ENCODE peak calls at places on chromosomes 7 and 10, in six cellular contexts. One of them, this sample, is unnamed.

GRCh38 chr10:112383325-112383724 is 9.4 kb downstream of the ACSL5 start:
- DNase-seq in astrocyte of the spinal cord: peak
- DNase-seq in fibroblast of the aortic adventitia: peak
- DNase-seq in cardiac muscle cell: peak
- DNase-seq in BJ: no peak
- DNase-seq in mucosa of descending colon: no peak
- DNase-seq in this sample: peak

GRCh38 chr7:93902777-93903423 is 3.5 kb upstream of the GNGT1 start:
- DNase-seq in astrocyte of the spinal cord: peak
- DNase-seq in fibroblast of the aortic adventitia: peak
- DNase-seq in mucosa of descending colon: no peak
- DNase-seq in cardiac muscle cell: peak
- DNase-seq in BJ: no peak
- DNase-seq in this sample: peak

GRCh38 chr7:140136108-140136507 is 40.7 kb downstream of the KDM7A start:
- DNase-seq in BJ: no peak
- DNase-seq in mucosa of descending colon: no peak
- DNase-seq in cardiac muscle cell: no peak
- DNase-seq in astrocyte of the spinal cord: no peak
- DNase-seq in fibroblast of the aortic adventitia: no peak
- DNase-seq in this sample: no peak

GRCh38 chr7:45690762-45691150 is 116.6 kb downstream of the ADCY1 start:
- DNase-seq in mucosa of descending colon: no peak
- DNase-seq in fibroblast of the aortic adventitia: no peak
- DNase-seq in BJ: no peak
- DNase-seq in cardiac muscle cell: no peak
- DNase-seq in astrocyte of the spinal cord: no peak
- DNase-seq in this sample: no peak

GRCh38 chr10:119608316-119609155 is 11.8 kb upstream of the TIAL1 start:
- DNase-seq in fibroblast of the aortic adventitia: peak
- DNase-seq in cardiac muscle cell: peak
- DNase-seq in BJ: no peak
- DNase-seq in mucosa of descending colon: no peak
- DNase-seq in astrocyte of the spinal cord: peak
- DNase-seq in this sample: peak

GRCh38 chr7:87354749-87355148 is 9.3 kb downstream of the CROT start:
- DNase-seq in astrocyte of the spinal cord: peak
- DNase-seq in fibroblast of the aortic adventitia: peak
- DNase-seq in cardiac muscle cell: no peak
- DNase-seq in BJ: no peak
- DNase-seq in mucosa of descending colon: no peak
- DNase-seq in this sample: peak

GRCh38 chr10:6014241-6014761 is 37.0 kb upstream of the IL15RA start:
- DNase-seq in mucosa of descending colon: no peak
- DNase-seq in cardiac muscle cell: peak
- DNase-seq in astrocyte of the spinal cord: peak
- DNase-seq in fibroblast of the aortic adventitia: peak
- DNase-seq in BJ: no peak
- DNase-seq in this sample: peak

GRCh38 chr7:76057103-76057812 is 9.4 kb downstream of the MDH2 start:
- DNase-seq in mucosa of descending colon: no peak
- DNase-seq in BJ: no peak
- DNase-seq in fibroblast of the aortic adventitia: no peak
- DNase-seq in astrocyte of the spinal cord: no peak
- DNase-seq in cardiac muscle cell: no peak
- DNase-seq in this sample: no peak

GRCh38 chr7:99990417-99990816 is 14.6 kb upstream of the AZGP1 start:
- DNase-seq in cardiac muscle cell: no peak
- DNase-seq in BJ: no peak
- DNase-seq in mucosa of descending colon: no peak
- DNase-seq in astrocyte of the spinal cord: no peak
- DNase-seq in fibroblast of the aortic adventitia: no peak
- DNase-seq in this sample: no peak

GRCh38 chr7:110994028-110994967 is 96.6 kb upstream of the LRRN3 start:
- DNase-seq in astrocyte of the spinal cord: no peak
- DNase-seq in BJ: no peak
- DNase-seq in cardiac muscle cell: peak
- DNase-seq in mucosa of descending colon: no peak
- DNase-seq in fibroblast of the aortic adventitia: no peak
- DNase-seq in this sample: no peak

GRCh38 chr7:93530701-93531100 is 43.8 kb downstream of the CALCR start:
- DNase-seq in BJ: no peak
- DNase-seq in cardiac muscle cell: no peak
- DNase-seq in astrocyte of the spinal cord: no peak
- DNase-seq in mucosa of descending colon: no peak
- DNase-seq in fibroblast of the aortic adventitia: no peak
- DNase-seq in this sample: no peak

GRCh38 chr10:101569838-101570763 is 18.0 kb downstream of the POLL start:
- DNase-seq in BJ: no peak
- DNase-seq in mucosa of descending colon: peak
- DNase-seq in astrocyte of the spinal cord: peak
- DNase-seq in cardiac muscle cell: peak
- DNase-seq in fibroblast of the aortic adventitia: peak
- DNase-seq in this sample: peak

GRCh38 chr10:7239312-7239985 is 171.4 kb downstream of the SFMBT2 start:
- DNase-seq in astrocyte of the spinal cord: no peak
- DNase-seq in fibroblast of the aortic adventitia: no peak
- DNase-seq in cardiac muscle cell: no peak
- DNase-seq in BJ: no peak
- DNase-seq in mucosa of descending colon: no peak
- DNase-seq in this sample: no peak

GRCh38 chr10:117163061-117163953 is 25.2 kb upstream of the VAX1 start:
- DNase-seq in fibroblast of the aortic adventitia: no peak
- DNase-seq in mucosa of descending colon: no peak
- DNase-seq in BJ: no peak
- DNase-seq in astrocyte of the spinal cord: no peak
- DNase-seq in cardiac muscle cell: no peak
- DNase-seq in this sample: no peak

GRCh38 chr10:24278519-24278889 is 69.6 kb downstream of the KIAA1217 start:
- DNase-seq in fibroblast of the aortic adventitia: no peak
- DNase-seq in cardiac muscle cell: no peak
- DNase-seq in mucosa of descending colon: no peak
- DNase-seq in astrocyte of the spinal cord: no peak
- DNase-seq in BJ: no peak
- DNase-seq in this sample: no peak

GRCh38 chr10:70137135-70137534 is 4.5 kb upstream of the AIFM2 start:
- DNase-seq in fibroblast of the aortic adventitia: no peak
- DNase-seq in cardiac muscle cell: no peak
- DNase-seq in astrocyte of the spinal cord: no peak
- DNase-seq in BJ: no peak
- DNase-seq in mucosa of descending colon: no peak
- DNase-seq in this sample: no peak

GRCh38 chr10:44974628-44975431 is 3.8 kb downstream of the DEPP1 start:
- DNase-seq in astrocyte of the spinal cord: peak
- DNase-seq in cardiac muscle cell: peak
- DNase-seq in BJ: no peak
- DNase-seq in fibroblast of the aortic adventitia: peak
- DNase-seq in mucosa of descending colon: peak
- DNase-seq in this sample: peak

GRCh38 chr10:103921248-103921647 is 3.3 kb upstream of the STN1 start:
- DNase-seq in astrocyte of the spinal cord: no peak
- DNase-seq in fibroblast of the aortic adventitia: no peak
- DNase-seq in cardiac muscle cell: no peak
- DNase-seq in BJ: no peak
- DNase-seq in mucosa of descending colon: no peak
- DNase-seq in this sample: no peak

GRCh38 chr7:30727061-30727945 is 24.6 kb upstream of the INMT start:
- DNase-seq in BJ: no peak
- DNase-seq in mucosa of descending colon: no peak
- DNase-seq in cardiac muscle cell: peak
- DNase-seq in fibroblast of the aortic adventitia: peak
- DNase-seq in astrocyte of the spinal cord: no peak
- DNase-seq in this sample: peak

GRCh38 chr7:150737265-150738055 is at the start of gene GIMAP5:
- DNase-seq in cardiac muscle cell: no peak
- DNase-seq in astrocyte of the spinal cord: no peak
- DNase-seq in BJ: no peak
- DNase-seq in fibroblast of the aortic adventitia: no peak
- DNase-seq in mucosa of descending colon: peak
- DNase-seq in this sample: no peak

GRCh38 chr7:26397326-26397725 is 105.7 kb downstream of the SNX10 start:
- DNase-seq in BJ: no peak
- DNase-seq in cardiac muscle cell: no peak
- DNase-seq in fibroblast of the aortic adventitia: no peak
- DNase-seq in astrocyte of the spinal cord: no peak
- DNase-seq in mucosa of descending colon: no peak
- DNase-seq in this sample: no peak

GRCh38 chr7:143884978-143885559 is 16.9 kb downstream of the TCAF1 start:
- DNase-seq in fibroblast of the aortic adventitia: peak
- DNase-seq in BJ: no peak
- DNase-seq in astrocyte of the spinal cord: peak
- DNase-seq in cardiac muscle cell: peak
- DNase-seq in mucosa of descending colon: peak
- DNase-seq in this sample: peak

GRCh38 chr7:30879139-30880089 is 32.2 kb upstream of the AQP1 start:
- DNase-seq in cardiac muscle cell: no peak
- DNase-seq in mucosa of descending colon: no peak
- DNase-seq in astrocyte of the spinal cord: no peak
- DNase-seq in BJ: no peak
- DNase-seq in fibroblast of the aortic adventitia: no peak
- DNase-seq in this sample: no peak

GRCh38 chr7:35263396-35263795 is 9.5 kb upstream of the TBX20 start:
- DNase-seq in fibroblast of the aortic adventitia: no peak
- DNase-seq in astrocyte of the spinal cord: no peak
- DNase-seq in BJ: no peak
- DNase-seq in cardiac muscle cell: peak
- DNase-seq in mucosa of descending colon: no peak
- DNase-seq in this sample: no peak

GRCh38 chr7:152868122-152869040 is 108.8 kb downstream of the ACTR3B start:
- DNase-seq in cardiac muscle cell: no peak
- DNase-seq in fibroblast of the aortic adventitia: no peak
- DNase-seq in mucosa of descending colon: no peak
- DNase-seq in BJ: no peak
- DNase-seq in astrocyte of the spinal cord: no peak
- DNase-seq in this sample: no peak

GRCh38 chr7:132065193-132065972 is 509.0 kb upstream of the PODXL start:
- DNase-seq in astrocyte of the spinal cord: peak
- DNase-seq in BJ: peak
- DNase-seq in mucosa of descending colon: no peak
- DNase-seq in cardiac muscle cell: peak
- DNase-seq in fibroblast of the aortic adventitia: peak
- DNase-seq in this sample: peak

GRCh38 chr10:70122742-70123141 is 9.9 kb downstream of the AIFM2 start:
- DNase-seq in astrocyte of the spinal cord: no peak
- DNase-seq in mucosa of descending colon: no peak
- DNase-seq in fibroblast of the aortic adventitia: no peak
- DNase-seq in BJ: no peak
- DNase-seq in cardiac muscle cell: peak
- DNase-seq in this sample: no peak

GRCh38 chr7:17625038-17625437 is 315.3 kb downstream of the SNX13 start:
- DNase-seq in mucosa of descending colon: no peak
- DNase-seq in cardiac muscle cell: peak
- DNase-seq in fibroblast of the aortic adventitia: peak
- DNase-seq in BJ: peak
- DNase-seq in astrocyte of the spinal cord: peak
- DNase-seq in this sample: peak

GRCh38 chr7:97576043-97576442 is 155.8 kb upstream of the TAC1 start:
- DNase-seq in astrocyte of the spinal cord: no peak
- DNase-seq in mucosa of descending colon: no peak
- DNase-seq in BJ: no peak
- DNase-seq in fibroblast of the aortic adventitia: no peak
- DNase-seq in cardiac muscle cell: no peak
- DNase-seq in this sample: no peak

GRCh38 chr7:24894670-24895221 is 85.2 kb downstream of the OSBPL3 start:
- DNase-seq in cardiac muscle cell: no peak
- DNase-seq in mucosa of descending colon: no peak
- DNase-seq in BJ: no peak
- DNase-seq in fibroblast of the aortic adventitia: peak
- DNase-seq in astrocyte of the spinal cord: no peak
- DNase-seq in this sample: no peak
- TF ChIP-seq CTCF in cardiac muscle cell: peak
- TF ChIP-seq CTCF in mucosa of descending colon: no peak
- TF ChIP-seq CTCF in BJ: peak
- TF ChIP-seq CTCF in fibroblast of the aortic adventitia: peak
- TF ChIP-seq CTCF in astrocyte of the spinal cord: peak
- TF ChIP-seq CTCF in this sample: peak

GRCh38 chr10:16519908-16520861 is 1.5 kb downstream of the C1QL3 start:
- DNase-seq in astrocyte of the spinal cord: no peak
- DNase-seq in BJ: no peak
- DNase-seq in fibroblast of the aortic adventitia: no peak
- DNase-seq in mucosa of descending colon: no peak
- DNase-seq in cardiac muscle cell: no peak
- DNase-seq in this sample: no peak
- H3K4me3 ChIP-seq in astrocyte of the spinal cord: no peak
- H3K4me3 ChIP-seq in BJ: no peak
- H3K4me3 ChIP-seq in fibroblast of the aortic adventitia: no peak
- H3K4me3 ChIP-seq in mucosa of descending colon: no peak
- H3K4me3 ChIP-seq in cardiac muscle cell: peak
- H3K4me3 ChIP-seq in this sample: no peak

GRCh38 chr7:148142660-148143248 is 447.8 kb upstream of the C7orf33 start:
- DNase-seq in fibroblast of the aortic adventitia: peak
- DNase-seq in BJ: no peak
- DNase-seq in cardiac muscle cell: peak
- DNase-seq in astrocyte of the spinal cord: peak
- DNase-seq in mucosa of descending colon: no peak
- DNase-seq in this sample: peak
- TF ChIP-seq CTCF in fibroblast of the aortic adventitia: peak
- TF ChIP-seq CTCF in BJ: peak
- TF ChIP-seq CTCF in cardiac muscle cell: peak
- TF ChIP-seq CTCF in astrocyte of the spinal cord: peak
- TF ChIP-seq CTCF in mucosa of descending colon: no peak
- TF ChIP-seq CTCF in this sample: peak

GRCh38 chr7:91320679-91321078 is 56.4 kb downstream of the FZD1 start:
- DNase-seq in astrocyte of the spinal cord: no peak
- DNase-seq in BJ: no peak
- DNase-seq in cardiac muscle cell: no peak
- DNase-seq in fibroblast of the aortic adventitia: no peak
- DNase-seq in mucosa of descending colon: no peak
- DNase-seq in this sample: no peak

GRCh38 chr7:91323759-91324158 is 59.5 kb downstream of the FZD1 start:
- DNase-seq in fibroblast of the aortic adventitia: no peak
- DNase-seq in astrocyte of the spinal cord: no peak
- DNase-seq in BJ: no peak
- DNase-seq in cardiac muscle cell: no peak
- DNase-seq in mucosa of descending colon: no peak
- DNase-seq in this sample: no peak

GRCh38 chr7:91324663-91325062 is 60.4 kb downstream of the FZD1 start:
- DNase-seq in mucosa of descending colon: no peak
- DNase-seq in cardiac muscle cell: no peak
- DNase-seq in astrocyte of the spinal cord: no peak
- DNase-seq in fibroblast of the aortic adventitia: no peak
- DNase-seq in BJ: no peak
- DNase-seq in this sample: no peak

GRCh38 chr7:91314591-91315323 is 50.5 kb downstream of the FZD1 start:
- DNase-seq in mucosa of descending colon: no peak
- DNase-seq in BJ: no peak
- DNase-seq in astrocyte of the spinal cord: no peak
- DNase-seq in cardiac muscle cell: no peak
- DNase-seq in fibroblast of the aortic adventitia: no peak
- DNase-seq in this sample: no peak

DNA sequence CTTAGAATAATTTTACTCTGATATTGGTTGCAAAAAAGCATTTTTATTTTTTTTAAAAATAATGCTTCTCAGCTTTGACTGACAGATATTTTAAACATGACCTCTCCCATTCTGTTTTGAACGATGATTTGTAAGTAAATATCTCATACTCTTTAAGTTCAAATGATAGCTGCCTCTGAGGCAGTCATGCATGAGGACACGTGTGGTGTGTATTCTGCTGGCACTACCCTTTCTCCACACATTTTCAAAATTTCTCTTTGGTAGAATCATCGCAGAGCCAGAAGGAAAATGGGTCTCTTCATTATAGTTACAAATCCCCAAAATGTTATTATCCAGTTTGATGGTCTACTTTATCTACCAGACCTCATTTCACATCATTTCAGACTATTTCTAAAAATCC is 55.1 kb downstream of the FZD1 start:
- DNase-seq in mucosa of descending colon: no peak
- DNase-seq in fibroblast of the aortic adventitia: no peak
- DNase-seq in cardiac muscle cell: no peak
- DNase-seq in BJ: no peak
- DNase-seq in astrocyte of the spinal cord: no peak
- DNase-seq in this sample: no peak
- H3K4me3 ChIP-seq in mucosa of descending colon: no peak
- H3K4me3 ChIP-seq in fibroblast of the aortic adventitia: no peak
- H3K4me3 ChIP-seq in cardiac muscle cell: no peak
- H3K4me3 ChIP-seq in BJ: no peak
- H3K4me3 ChIP-seq in astrocyte of the spinal cord: no peak
- H3K4me3 ChIP-seq in this sample: no peak

This sample was measured in fibroblast of mammary gland.